ENCODE peak calls at places on chromosomes 3 and 15, in four cellular contexts. N is HepG2, T is K562, B is GM12878. P is an unnamed sample.

GRCh38 chr15:68543546-68544008 is 35.2 kb upstream of the CORO2B start:
- DNase-seq in T (no peak), N (no peak), B (no peak), P (no peak)

GRCh38 chr15:79828447-79828846 is 68.4 kb downstream of the MTHFS start:
- DNase-seq in N (no peak), B (no peak), T (no peak), P (no peak)

GRCh38 chr3:129234441-129234840 is 15.0 kb upstream of the COPG1 start:
- DNase-seq in T (no peak), N (no peak), B (no peak), P (no peak)

GRCh38 chr15:81710328-81710727 is 335.5 kb downstream of the MEX3B start:
- DNase-seq in B (no peak), T (no peak), N (no peak), P (no peak)

GRCh38 chr3:122415762-122416654 is at the start of gene WDR5B:
- DNase-seq in T (peak), B (peak), N (peak), P (peak)

GRCh38 chr3:105747056-105747455 is 121.8 kb downstream of the CBLB start:
- DNase-seq in N (no peak), T (no peak), B (no peak), P (no peak)

GRCh38 chr15:64527263-64527984 is 67.0 kb downstream of the ZNF609 start:
- DNase-seq in B (no peak), T (peak), N (no peak), P (no peak)

GRCh38 chr3:143825513-143825912 is 22.8 kb downstream of the SLC9A9 start:
- DNase-seq in B (peak), T (no peak), N (no peak), P (no peak)

GRCh38 chr3:33428812-33429211 is 11.4 kb downstream of the UBP1 start:
- DNase-seq in N (no peak), B (no peak), T (no peak), P (no peak)

GRCh38 chr3:53804697-53805462 is 41.3 kb downstream of the CHDH start:
- DNase-seq in T (no peak), B (no peak), N (no peak), P (peak)

GRCh38 chr3:134367412-134367811 is 6.8 kb downstream of the AMOTL2 start:
- DNase-seq in B (no peak), T (no peak), N (no peak), P (no peak)

GRCh38 chr15:73763893-73764292 is 10.7 kb upstream of the INSYN1 start:
- DNase-seq in T (no peak), N (no peak), B (no peak), P (no peak)

GRCh38 chr3:21697707-21698106 is 53.3 kb downstream of the ZNF385D start:
- DNase-seq in N (no peak), T (no peak), B (no peak), P (no peak)

GRCh38 chr15:57665939-57666338 is 40.6 kb upstream of the POLR2M start:
- DNase-seq in N (no peak), B (no peak), T (no peak), P (no peak)

GRCh38 chr3:14634763-14635400 is 16.7 kb upstream of the CCDC174 start:
- DNase-seq in T (no peak), B (no peak), N (no peak), P (no peak)

GRCh38 chr3:98445949-98446406 is 17.0 kb upstream of the OR5K1 start:
- DNase-seq in T (no peak), B (peak), N (no peak), P (no peak)

GRCh38 chr3:8982509-8982908 is 19.2 kb upstream of the RAD18 start:
- DNase-seq in T (no peak), B (no peak), N (no peak), P (no peak)

GRCh38 chr15:68400066-68400456 is 31.9 kb downstream of the ITGA11 start:
- DNase-seq in B (no peak), N (no peak), T (no peak), P (no peak)

GRCh38 chr3:194300392-194300758 is 50.8 kb downstream of the CPN2 start:
- DNase-seq in B (no peak), T (no peak), N (peak), P (peak)

GRCh38 chr3:178849220-178849910 is 222.2 kb downstream of the ZMAT3 start:
- DNase-seq in N (no peak), T (no peak), B (no peak), P (no peak)

GRCh38 chr15:39807791-39808190 is 25.1 kb upstream of the FSIP1 start:
- DNase-seq in T (no peak), N (no peak), B (no peak), P (no peak)

GRCh38 chr15:68553594-68553993 is 25.2 kb upstream of the CORO2B start:
- DNase-seq in B (no peak), T (no peak), N (no peak), P (no peak)

GRCh38 chr15:80494311-80494710 is 90.1 kb downstream of the ARNT2 start:
- DNase-seq in T (no peak), B (no peak), N (peak), P (no peak)

GRCh38 chr3:23776352-23776891 is 29.3 kb upstream of the UBE2E1 start:
- DNase-seq in T (no peak), N (no peak), B (no peak), P (no peak)

GRCh38 chr3:117455782-117456181 is 746.2 kb downstream of the TUSC7 start:
- DNase-seq in T (no peak), B (no peak), N (no peak), P (no peak)

GRCh38 chr15:63973212-63974009 is 72.9 kb downstream of the DAPK2 start:
- DNase-seq in T (no peak), B (no peak), N (no peak), P (no peak)

GRCh38 chr3:168865022-168865551 is 769.4 kb upstream of the GOLIM4 start:
- DNase-seq in N (no peak), T (peak), B (no peak), P (no peak)

GRCh38 chr3:27556854-27557253 is 72.7 kb upstream of the SLC4A7 start:
- DNase-seq in T (no peak), N (no peak), B (no peak), P (no peak)

GRCh38 chr15:39016706-39017105 is 452.1 kb upstream of the RASGRP1 start:
- DNase-seq in B (no peak), N (no peak), T (no peak), P (no peak)

GRCh38 chr3:12454076-12454807 is 30.0 kb upstream of the TSEN2 start:
- DNase-seq in N (no peak), T (no peak), B (no peak), P (no peak)

GRCh38 chr15:89179966-89180875 is 41.2 kb downstream of the RLBP1 start:
- DNase-seq in T (no peak), N (no peak), B (peak), P (no peak)

GRCh38 chr3:134486577-134487041 is 752 bp downstream of the CEP63 start:
- DNase-seq in N (no peak), B (no peak), T (peak), P (no peak)

GRCh38 chr3:98884675-98885371 is 16.7 kb downstream of the DCBLD2 start:
- DNase-seq in T (no peak), N (no peak), B (no peak), P (no peak)

GRCh38 chr3:181623924-181624694 is 87.6 kb upstream of the SOX2 start:
- DNase-seq in N (no peak), T (no peak), B (no peak), P (peak)

GRCh38 chr3:125051715-125052581 is 3.8 kb downstream of the HEG1 start:
- DNase-seq in T (no peak), N (no peak), B (peak), P (no peak)
- TF ChIP-seq BHLHE40 in T (no peak), N (no peak), B (peak), P (no peak)

GRCh38 chr3:197186887-197187588 is 111.4 kb downstream of the DLG1 start:
- DNase-seq in B (peak), T (peak), N (peak), P (peak)
- TF ChIP-seq SP1 in B (no peak), T (no peak), N (no peak), P (no peak)

DNA sequence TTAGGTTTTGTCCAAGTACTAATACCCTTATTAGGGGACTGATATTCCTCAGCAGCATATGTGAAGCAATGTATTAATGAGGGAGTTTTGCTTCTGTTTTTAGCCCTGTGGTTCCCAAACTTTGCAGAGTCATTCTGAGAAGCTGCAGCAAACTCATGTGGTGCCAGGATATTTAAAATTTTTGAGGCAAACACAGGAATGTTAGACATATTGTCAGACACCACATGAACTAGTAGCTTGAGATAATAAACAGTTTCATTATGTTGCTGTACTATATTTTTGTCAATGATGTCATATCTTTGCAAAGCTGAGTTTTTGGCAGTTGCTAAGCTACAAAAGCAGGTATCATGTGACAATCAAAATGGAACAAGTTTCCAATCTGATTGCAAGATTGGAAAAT is 36.6 kb downstream of the ATP6V1A start:
- DNase-seq in B (no peak), N (no peak), T (peak), P (no peak)
- TF ChIP-seq BHLHE40 in B (no peak), N (no peak), T (no peak), P (no peak)

DNA sequence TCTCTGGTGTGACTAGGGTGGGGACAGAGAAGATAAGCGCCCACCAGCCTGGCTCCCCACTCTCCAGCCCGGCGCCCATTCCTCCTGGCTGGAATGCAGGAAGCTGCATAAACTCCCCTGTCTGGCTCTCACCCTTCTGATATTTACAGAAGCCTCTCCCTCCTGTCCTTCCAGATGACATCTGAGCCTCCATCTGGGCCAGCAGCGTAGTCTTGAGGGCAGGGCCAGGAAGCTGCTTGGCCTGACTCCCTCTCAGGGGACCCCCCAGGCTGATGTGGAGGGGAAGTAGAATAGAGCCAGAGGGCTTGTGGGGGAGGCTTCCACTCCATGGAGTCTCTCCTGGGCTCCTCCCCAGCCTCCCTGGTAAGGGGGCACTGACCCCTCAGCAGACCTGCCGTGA is 49.9 kb downstream of the LINGO1 start:
- DNase-seq in T (no peak), B (no peak), N (no peak), P (no peak)
- TF ChIP-seq SP1 in T (no peak), B (no peak), N (no peak), P (no peak)